ENCODE peak calls at places on chromosome 21, in five cellular contexts. W is fibroblast of mammary gland, T is RWPE1, H is mammary epithelial cell, V is dorsolateral prefrontal cortex. C is an unnamed sample.
A peak's percentile ranks its signal among the peaks of the same experiment; 100 is the strongest.

GRCh38 chr21:9008636-9009035 is 1512.7 kb upstream of the TPTE start:
- DNase-seq in V (no peak), W (no peak), H (no peak), T (no peak), C (no peak)

GRCh38 chr21:33412832-33413519 is 9.8 kb downstream of the IFNGR2 start:
- DNase-seq in W (no peak), T (no peak), V (no peak), H (peak; percentile 23), C (no peak)

GRCh38 chr21:33884361-33885157 is 31.0 kb downstream of the ATP5PO start:
- DNase-seq in W (peak; percentile 57), H (peak; percentile 8), T (no peak), V (no peak), C (peak; percentile 47)

GRCh38 chr21:28111151-28111619 is 881.5 kb downstream of the LTN1 start:
- DNase-seq in T (no peak), W (peak; percentile 98), H (no peak), V (no peak), C (no peak)

GRCh38 chr21:38999148-38999547 is 184.1 kb downstream of the PSMG1 start:
- DNase-seq in V (no peak), H (no peak), W (peak; percentile 48), T (no peak), C (no peak)

GRCh38 chr21:44086636-44087425 is 20.4 kb upstream of the PWP2 start:
- DNase-seq in H (no peak), V (no peak), W (no peak), T (no peak), C (no peak)

GRCh38 chr21:31354604-31355443 is 10.8 kb upstream of the TIAM1 start:
- DNase-seq in H (peak; percentile 99), T (peak; percentile 89), V (no peak), W (peak; percentile 96), C (peak; percentile 97)

GRCh38 chr21:38916214-38916964 is 110.7 kb downstream of the ETS2 start:
- DNase-seq in V (no peak), W (no peak), H (no peak), T (no peak), C (no peak)

GRCh38 chr21:15604424-15604823 is 125.4 kb upstream of the USP25 start:
- DNase-seq in W (peak; percentile 63), T (peak; percentile 71), H (peak; percentile 68), V (no peak), C (peak; percentile 91)

GRCh38 chr21:14056771-14057191 is 154.0 kb downstream of the LIPI start:
- DNase-seq in W (no peak), T (no peak), V (peak; percentile 40), H (no peak), C (no peak)

GRCh38 chr21:14773777-14774345 is 227.7 kb upstream of the SAMSN1 start:
- DNase-seq in V (no peak), W (peak; percentile 48), T (peak; percentile 23), H (peak; percentile 30), C (peak; percentile 72)

GRCh38 chr21:43866233-43866632 is 1.2 kb downstream of the AGPAT3 start:
- DNase-seq in V (peak; percentile 23), W (peak; percentile 59), T (no peak), H (peak; percentile 29), C (peak; percentile 50)

GRCh38 chr21:32597205-32597604 is 11.9 kb upstream of the TCP10L start:
- DNase-seq in H (peak; percentile 97), T (peak; percentile 69), V (no peak), W (peak; percentile 97), C (peak; percentile 78)

GRCh38 chr21:17536381-17536780 is 23.5 kb downstream of the CXADR start:
- DNase-seq in V (no peak), W (no peak), T (no peak), H (no peak), C (peak; percentile 7)

GRCh38 chr21:32844653-32845443 is 73.3 kb upstream of the PAXBP1 start:
- DNase-seq in H (peak; percentile 60), V (no peak), W (peak; percentile 98), T (peak; percentile 55), C (peak; percentile 82)

GRCh38 chr21:40516336-40516735 is 330.6 kb downstream of the DSCAM start:
- DNase-seq in T (no peak), V (no peak), W (no peak), H (no peak), C (no peak)

GRCh38 chr21:22993144-22993543 is 1994.9 kb downstream of the NCAM2 start:
- DNase-seq in V (no peak), W (no peak), T (no peak), H (no peak), C (no peak)

DNA sequence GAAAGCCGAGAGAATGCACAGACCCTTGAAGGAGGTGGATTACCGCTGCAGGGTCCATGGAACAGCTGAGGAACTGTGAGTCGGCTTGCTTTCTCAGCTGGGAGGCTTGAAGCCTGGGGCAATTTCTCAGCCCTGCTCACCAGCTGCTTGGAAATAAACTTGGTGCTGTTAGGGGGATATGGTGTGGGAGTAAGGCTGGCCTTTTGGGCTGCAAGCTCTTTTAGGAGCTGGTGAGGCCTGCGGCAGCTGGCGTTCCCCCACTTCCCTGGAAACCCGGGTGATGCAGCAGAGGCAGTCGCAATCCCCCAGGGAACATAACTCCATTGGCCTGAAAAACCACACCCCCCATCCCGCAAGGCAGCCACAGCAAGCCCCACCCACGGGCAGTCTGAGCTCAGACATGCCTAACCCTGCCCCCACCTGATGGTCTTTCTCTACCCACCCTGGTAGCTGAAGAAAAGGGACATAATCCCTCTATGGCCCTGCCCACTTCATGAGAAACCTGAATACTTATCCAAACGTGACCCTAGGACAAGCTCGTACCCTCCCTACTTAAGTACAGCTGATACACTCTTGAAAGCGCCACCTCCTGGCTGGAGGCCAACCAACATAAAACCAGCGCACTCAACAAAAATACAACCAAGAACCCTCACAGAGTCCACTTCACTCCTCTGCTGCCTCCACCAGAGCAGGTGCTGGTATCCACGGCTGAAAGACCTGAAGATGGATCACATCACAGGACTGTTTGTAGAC is 1995.8 kb downstream of the NCAM2 start:
- DNase-seq in T (no peak), W (no peak), H (no peak), V (no peak), C (no peak)
- TF ChIP-seq CTCF in T (no peak), W (no peak), H (no peak), V (no peak), C (no peak)

GRCh38 chr21:29684106-29684505 is 255.7 kb downstream of the GRIK1 start:
- DNase-seq in T (no peak), W (no peak), V (no peak), H (no peak), C (no peak)

GRCh38 chr21:29691616-29692491 is 247.9 kb downstream of the GRIK1 start:
- DNase-seq in W (no peak), V (no peak), H (no peak), T (no peak), C (no peak)

GRCh38 chr21:29689753-29690152 is 250.0 kb downstream of the GRIK1 start:
- DNase-seq in T (no peak), V (no peak), H (no peak), W (no peak), C (no peak)
- TF ChIP-seq CTCF in T (no peak), V (no peak), H (no peak), W (no peak), C (no peak)

GRCh38 chr21:41886331-41886730 is 7.2 kb upstream of the PRDM15 start:
- DNase-seq in V (no peak), W (no peak), T (no peak), H (no peak), C (no peak)

GRCh38 chr21:41883582-41883981 is 4.4 kb upstream of the PRDM15 start:
- DNase-seq in W (no peak), V (no peak), H (no peak), T (no peak), C (no peak)

GRCh38 chr21:41884501-41885030 is 5.4 kb upstream of the PRDM15 start:
- DNase-seq in H (no peak), V (no peak), T (no peak), W (no peak), C (no peak)

GRCh38 chr21:41887682-41888081 is 8.5 kb upstream of the PRDM15 start:
- DNase-seq in W (no peak), V (no peak), H (no peak), T (no peak), C (no peak)

DNA sequence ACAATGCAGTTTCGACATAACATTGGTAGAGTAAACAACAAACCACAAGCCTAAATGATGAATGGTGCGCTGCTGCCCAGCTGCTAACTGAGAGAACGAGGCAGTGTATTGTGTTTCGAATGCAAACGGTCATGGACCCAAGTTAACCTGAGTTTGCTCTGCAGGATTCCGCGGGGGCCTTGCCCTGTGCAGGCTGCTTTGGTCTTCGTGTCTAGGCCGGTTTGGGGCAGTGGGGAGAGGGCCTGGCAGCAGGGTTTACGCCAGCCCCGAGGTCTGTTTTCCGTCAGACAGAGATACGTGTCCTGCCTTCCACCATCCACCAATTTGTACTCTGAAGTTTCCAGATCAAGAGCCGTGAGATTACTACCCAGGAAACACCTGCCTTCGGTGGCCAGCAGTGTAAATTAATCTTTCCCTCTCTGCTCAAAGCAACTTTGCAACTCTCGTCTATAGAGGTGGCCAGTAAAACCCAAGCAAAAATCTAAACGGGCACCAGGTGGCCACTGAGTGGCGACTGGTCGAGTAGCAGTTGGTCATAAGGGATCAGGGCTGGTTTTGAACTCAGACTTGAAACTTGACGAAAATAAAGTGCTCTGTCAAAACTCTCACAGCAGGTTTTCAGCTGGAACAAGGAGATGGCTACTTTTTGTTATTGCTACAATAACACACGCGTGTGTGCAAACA is 6.3 kb upstream of the PRDM15 start:
- DNase-seq in T (no peak), H (no peak), V (no peak), W (no peak), C (no peak)
- TF ChIP-seq CTCF in T (no peak), H (no peak), V (no peak), W (no peak), C (no peak)

DNA sequence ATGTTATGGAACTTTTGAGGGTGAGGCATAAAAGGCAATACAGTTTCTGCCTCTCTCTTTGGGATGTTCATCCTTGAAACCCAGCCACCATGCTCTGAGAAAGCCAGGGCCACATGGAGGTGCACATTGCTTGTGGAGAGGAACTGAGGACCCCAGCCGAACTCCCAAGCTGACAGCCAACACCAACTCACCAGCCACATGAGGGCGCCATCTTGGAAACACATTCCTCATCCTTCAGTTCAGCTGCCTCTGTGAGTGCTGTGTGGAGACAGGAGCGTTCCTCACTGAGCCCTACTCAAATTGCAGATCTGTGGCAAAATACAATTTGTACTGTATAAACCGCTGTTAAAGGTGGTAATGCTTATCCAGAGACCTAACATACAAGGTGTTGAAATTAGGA is 137.5 kb downstream of the GABPA start:
- DNase-seq in V (no peak), W (no peak), T (no peak), H (no peak), C (no peak)
- TF ChIP-seq CTCF in V (no peak), W (no peak), T (no peak), H (no peak), C (peak; percentile 18)

GRCh38 chr21:37658994-37659458 is 257.2 kb downstream of the KCNJ6 start:
- DNase-seq in W (peak; percentile 86), V (no peak), T (peak; percentile 60), H (peak; percentile 87), C (peak; percentile 83)
- TF ChIP-seq CTCF in W (peak; percentile 45), V (no peak), T (peak; percentile 27), H (peak; percentile 65), C (peak; percentile 26)

GRCh38 chr21:45926281-45926680 is 55.3 kb upstream of the COL6A1 start:
- DNase-seq in V (no peak), H (no peak), T (no peak), W (peak; percentile 29), C (no peak)
- TF ChIP-seq CTCF in V (no peak), H (no peak), T (no peak), W (peak; percentile 22), C (no peak)